ENCODE peak calls at places on chromosomes 7 and 10, in seven cellular contexts. J, W, Z, D, O, M and R are unnamed samples.

GRCh38 chr7:95723583-95724180 is 48.7 kb upstream of the DYNC1I1 start:
- DNase-seq in J (no peak), W (no peak), Z (peak; percentile 68), D (no peak), O (no peak), M (no peak), R (no peak)

GRCh38 chr7:32516551-32517082 is 21.3 kb downstream of the AVL9 start:
- DNase-seq in J (no peak), W (no peak), Z (no peak), D (peak; percentile 64), O (no peak), M (no peak), R (no peak)

GRCh38 chr7:832292-832967 is at the start of gene SUN1:
- DNase-seq in J (no peak), W (no peak), Z (peak; percentile 94), D (no peak), O (peak; percentile 65), M (no peak), R (no peak)

GRCh38 chr10:43219848-43220247 is 47.0 kb downstream of the RASGEF1A start:
- DNase-seq in J (peak; percentile 10), W (no peak), Z (no peak), D (no peak), O (no peak), M (no peak), R (no peak)

GRCh38 chr7:151756866-151757265 is 120.0 kb downstream of the PRKAG2 start:
- DNase-seq in J (no peak), W (no peak), Z (no peak), D (no peak), O (no peak), M (no peak), R (no peak)

GRCh38 chr7:141558544-141559183 is 7.5 kb downstream of the AGK start:
- DNase-seq in J (no peak), W (no peak), Z (peak; percentile 22), D (no peak), O (no peak), M (no peak), R (no peak)

GRCh38 chr7:57071-57470 is 135.3 kb upstream of the FAM20C start:
- DNase-seq in J (peak; percentile 27), W (no peak), Z (no peak), D (no peak), O (no peak), M (no peak), R (no peak)

GRCh38 chr10:72061930-72062329 is 26.4 kb downstream of the SPOCK2 start:
- DNase-seq in J (no peak), W (no peak), Z (no peak), D (no peak), O (no peak), M (no peak), R (no peak)

GRCh38 chr10:113992601-113993011 is 51.1 kb upstream of the ADRB1 start:
- DNase-seq in J (no peak), W (no peak), Z (peak; percentile 81), D (no peak), O (no peak), M (no peak), R (no peak)

GRCh38 chr7:21923663-21924062 is 22.0 kb downstream of the CDCA7L start:
- DNase-seq in J (no peak), W (no peak), Z (peak; percentile 35), D (no peak), O (no peak), M (no peak), R (no peak)

GRCh38 chr7:81256991-81257390 is 338.1 kb upstream of the SEMA3C start:
- DNase-seq in J (no peak), W (no peak), Z (peak; percentile 8), D (no peak), O (no peak), M (no peak), R (no peak)

GRCh38 chr7:86814980-86815379 is 171.3 kb downstream of the GRM3 start:
- DNase-seq in J (no peak), W (no peak), Z (peak; percentile 38), D (no peak), O (no peak), M (no peak), R (no peak)

GRCh38 chr10:126597206-126597605 is 73.3 kb downstream of the C10orf90 start:
- DNase-seq in J (no peak), W (no peak), Z (no peak), D (no peak), O (no peak), M (no peak), R (no peak)

GRCh38 chr10:21172774-21173432 is 275.8 kb upstream of the NEBL start:
- DNase-seq in J (peak; percentile 61), W (no peak), Z (peak; percentile 37), D (peak; percentile 52), O (no peak), M (no peak), R (no peak)

GRCh38 chr7:64558781-64559180 is 4.1 kb downstream of the ZNF680 start:
- DNase-seq in J (no peak), W (no peak), Z (no peak), D (no peak), O (no peak), M (no peak), R (no peak)

GRCh38 chr10:68188835-68189234 is 43.1 kb downstream of the ATOH7 start:
- DNase-seq in J (no peak), W (no peak), Z (no peak), D (no peak), O (no peak), M (no peak), R (no peak)

GRCh38 chr7:101114492-101114891 is 12.4 kb upstream of the SERPINE1 start:
- DNase-seq in J (no peak), W (no peak), Z (peak; percentile 43), D (no peak), O (no peak), M (no peak), R (no peak)

GRCh38 chr7:91347288-91347687 is 83.1 kb downstream of the FZD1 start:
- DNase-seq in J (no peak), W (no peak), Z (no peak), D (no peak), O (no peak), M (no peak), R (no peak)

GRCh38 chr10:22317771-22318565 is 1.8 kb downstream of the COMMD3 start:
- DNase-seq in J (no peak), W (no peak), Z (peak; percentile 41), D (no peak), O (no peak), M (no peak), R (no peak)

GRCh38 chr10:121683366-121683765 is 85.1 kb upstream of the FGFR2 start:
- DNase-seq in J (no peak), W (no peak), Z (no peak), D (no peak), O (no peak), M (no peak), R (no peak)

GRCh38 chr7:34845666-34846361 is 187.8 kb downstream of the NPSR1 start:
- DNase-seq in J (no peak), W (no peak), Z (peak; percentile 40), D (no peak), O (no peak), M (no peak), R (no peak)

DNA sequence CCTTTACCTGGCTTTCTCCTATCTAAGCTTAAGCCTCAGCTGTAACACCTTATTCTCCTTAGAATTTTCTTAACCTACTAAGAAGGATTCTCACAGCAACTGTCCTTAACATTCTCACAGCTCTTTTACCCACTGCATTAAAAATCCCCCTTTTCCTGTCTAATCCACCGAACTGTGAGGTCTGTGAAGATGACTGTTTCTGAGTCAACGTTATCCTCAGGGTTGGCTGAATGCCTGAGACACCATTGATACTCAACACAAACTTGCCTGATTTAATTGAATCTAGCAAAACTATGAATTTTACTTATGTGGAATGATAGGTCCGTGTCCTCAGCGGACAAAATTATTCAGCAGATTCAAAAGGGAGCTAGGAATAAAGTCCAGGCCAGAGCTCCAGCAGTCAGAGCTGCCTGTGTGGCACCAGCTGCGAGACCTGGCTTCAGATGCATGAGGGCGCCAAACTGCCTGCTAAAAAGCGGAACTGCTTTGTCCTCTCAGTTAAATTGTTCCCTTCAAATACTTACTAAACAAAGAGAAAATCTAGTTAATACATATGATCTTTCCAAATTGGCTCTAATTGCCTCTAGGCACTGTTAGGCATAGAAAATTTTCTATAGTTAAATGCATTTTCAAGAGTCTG is 33.4 kb upstream of the VWDE start:
- DNase-seq in J (no peak), W (no peak), Z (peak; percentile 68), D (no peak), O (no peak), M (no peak), R (no peak)
- TF ChIP-seq CTCF in J (no peak), W (no peak), Z (peak; percentile 55), D (no peak), O (no peak), M (no peak), R (no peak)

GRCh38 chr7:47473499-47474210 is 108.3 kb downstream of the TNS3 start:
- DNase-seq in J (peak; percentile 75), W (no peak), Z (no peak), D (no peak), O (no peak), M (no peak), R (peak; percentile 42)
- H3K27ac ChIP-seq in J (no peak overlapping the region), W (no peak overlapping the region), Z (no peak overlapping the region), D (no peak overlapping the region), O (no peak overlapping the region), M (peak overlapping the region; percentile 92), R (peak overlapping the region; percentile 90)

DNA sequence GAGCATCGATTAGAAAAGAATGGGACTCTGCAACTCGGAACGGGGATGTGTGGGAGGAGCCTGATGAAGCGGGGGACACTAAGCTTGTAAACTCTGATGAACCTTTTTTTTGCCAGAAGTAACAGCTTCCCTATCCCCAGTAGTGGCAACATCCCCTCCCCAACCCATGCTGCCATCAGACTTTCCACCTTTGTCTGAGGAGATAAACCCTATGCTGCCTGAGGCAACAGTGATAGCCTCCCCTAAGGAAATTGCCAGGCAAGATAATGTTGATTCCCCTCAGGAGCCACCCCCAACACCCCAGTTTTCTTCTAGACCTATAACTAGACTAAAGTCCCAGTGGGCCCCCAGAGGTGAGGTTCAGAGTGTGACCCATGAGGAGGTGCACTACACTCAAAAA is 173.7 kb downstream of the AKR1D1 start:
- DNase-seq in J (no peak), W (no peak), Z (no peak), D (no peak), O (no peak), M (no peak), R (no peak)
- TF ChIP-seq CTCF in J (no peak), W (no peak), Z (no peak), D (no peak), O (no peak), M (no peak), R (no peak)

DNA sequence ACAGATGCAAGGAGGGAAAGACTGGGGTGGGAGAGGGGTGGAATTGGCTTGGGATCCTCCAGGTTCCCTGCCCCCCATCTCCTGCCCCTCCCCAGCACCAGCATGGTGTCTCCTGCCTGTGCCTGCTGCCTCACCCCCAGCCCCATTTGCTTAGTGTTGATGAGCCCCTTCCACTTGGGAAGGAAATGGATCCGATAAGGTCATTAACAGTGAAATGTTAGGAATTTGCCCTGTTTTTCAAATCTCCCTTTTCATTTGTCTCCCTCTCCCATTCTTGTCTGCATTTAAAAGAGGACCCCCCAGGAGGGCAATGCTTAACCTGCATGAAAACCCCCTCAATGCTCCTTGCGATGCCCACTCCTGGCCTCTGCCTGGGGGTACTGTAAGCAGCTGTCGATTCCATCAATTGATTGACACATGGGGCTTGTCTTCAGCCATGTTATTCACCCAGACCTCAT is 51.5 kb downstream of the HK1 start:
- DNase-seq in J (no peak), W (no peak), Z (no peak), D (no peak), O (no peak), M (no peak), R (peak; percentile 10)
- H3K27ac ChIP-seq in J (peak overlapping the region; percentile 72), W (peak overlapping the region; percentile 89), Z (no peak overlapping the region), D (no peak overlapping the region), O (no peak overlapping the region), M (peak overlapping the region; percentile 93), R (no peak overlapping the region)

GRCh38 chr7:9091282-9091681 is 657.9 kb downstream of the NXPH1 start:
- DNase-seq in J (no peak), W (no peak), Z (peak; percentile 40), D (no peak), O (no peak), M (no peak), R (no peak)
- TF ChIP-seq CTCF in J (no peak), W (no peak), Z (peak; percentile 54), D (no peak), O (no peak), M (no peak), R (no peak)